ENCODE peak calls at places on chromosomes 16 and 17, in five cellular contexts. D, L, T, H and J are unnamed samples.

GRCh38 chr16:3810818-3811217 is 69.7 kb downstream of the CREBBP start:
- DNase-seq in D (no peak), L (no peak), T (no peak), H (no peak), J (no peak)

GRCh38 chr16:11224096-11224893 is 31.7 kb downstream of the SOCS1 start:
- DNase-seq in D (peak), L (peak), T (no peak), H (peak), J (no peak)

GRCh38 chr17:81241648-81242420 is 2.7 kb downstream of the NDUFAF8 start:
- DNase-seq in D (no peak), L (peak), T (no peak), H (peak), J (peak)

GRCh38 chr16:1788708-1789100 is 4.8 kb downstream of the IGFALS start:
- DNase-seq in D (peak), L (no peak), T (no peak), H (peak), J (no peak)

GRCh38 chr17:57406131-57406980 is 150.0 kb downstream of the MSI2 start:
- DNase-seq in D (no peak), L (peak), T (no peak), H (peak), J (no peak)

GRCh38 chr17:65290041-65290440 is 152.9 kb downstream of the RGS9 start:
- DNase-seq in D (no peak), L (no peak), T (no peak), H (no peak), J (no peak)

GRCh38 chr16:5415123-5415522 is 317.5 kb upstream of the EEF2KMT start:
- DNase-seq in D (no peak), L (no peak), T (peak), H (no peak), J (no peak)

GRCh38 chr17:44977740-44978584 is 9.9 kb upstream of the C1QL1 start:
- DNase-seq in D (no peak), L (no peak), T (no peak), H (no peak), J (no peak)

GRCh38 chr16:28307936-28308335 is 15.6 kb downstream of the SBK1 start:
- DNase-seq in D (no peak), L (no peak), T (no peak), H (no peak), J (no peak)

GRCh38 chr17:57636274-57636673 is 108.8 kb downstream of the CCDC182 start:
- DNase-seq in D (no peak), L (no peak), T (no peak), H (no peak), J (no peak)

GRCh38 chr17:14038206-14038605 is 31.1 kb upstream of the COX10 start:
- DNase-seq in D (no peak), L (no peak), T (no peak), H (no peak), J (no peak)

GRCh38 chr16:24045641-24046040 is 209.9 kb downstream of the PRKCB start:
- DNase-seq in D (no peak), L (peak), T (no peak), H (no peak), J (no peak)

GRCh38 chr16:24610421-24610765 is 71.0 kb downstream of the RBBP6 start:
- DNase-seq in D (no peak), L (no peak), T (no peak), H (no peak), J (no peak)

GRCh38 chr16:86929149-86929871 is 351.0 kb downstream of the FOXL1 start:
- DNase-seq in D (no peak), L (peak), T (no peak), H (peak), J (peak)

GRCh38 chr17:2215616-2216364 is 87.8 kb downstream of the SMG6 start:
- DNase-seq in D (peak), L (peak), T (no peak), H (peak), J (peak)

GRCh38 chr16:789451-789850 is 1.0 kb downstream of the CHTF18 start:
- DNase-seq in D (no peak), L (no peak), T (no peak), H (no peak), J (no peak)

GRCh38 chr17:7060165-7060890 is 16.4 kb upstream of the SLC16A11 start:
- DNase-seq in D (no peak), L (no peak), T (peak), H (no peak), J (peak)

GRCh38 chr17:51270675-51271074 is 10.3 kb downstream of the UTP18 start:
- DNase-seq in D (no peak), L (no peak), T (no peak), H (no peak), J (no peak)

GRCh38 chr17:38511126-38512108 is 83.2 kb downstream of the ARHGAP23 start:
- DNase-seq in D (no peak), L (no peak), T (no peak), H (no peak), J (peak)

GRCh38 chr17:7885357-7886226 is 3.0 kb upstream of the CHD3 start:
- DNase-seq in D (peak), L (peak), T (no peak), H (peak), J (peak)

GRCh38 chr16:72739577-72739976 is 308.4 kb downstream of the ZFHX3 start:
- DNase-seq in D (no peak), L (no peak), T (no peak), H (no peak), J (no peak)

GRCh38 chr16:48172682-48173081 is 16.9 kb upstream of the ABCC12 start:
- DNase-seq in D (no peak), L (no peak), T (no peak), H (no peak), J (no peak)

GRCh38 chr16:16127469-16128116 is 95.7 kb downstream of the ABCC6 start:
- DNase-seq in D (peak), L (peak), T (peak), H (peak), J (peak)

GRCh38 chr17:64982139-64982802 is 63.0 kb upstream of the LRRC37A3 start:
- DNase-seq in D (no peak), L (no peak), T (no peak), H (no peak), J (no peak)

GRCh38 chr16:63981639-63982038 is 1140.2 kb downstream of the CDH11 start:
- DNase-seq in D (no peak), L (no peak), T (no peak), H (no peak), J (no peak)

GRCh38 chr16:27761816-27762215 is 211.9 kb downstream of the KATNIP start:
- DNase-seq in D (no peak), L (no peak), T (no peak), H (no peak), J (no peak)

GRCh38 chr17:7750321-7750821 is 32.8 kb downstream of the DNAH2 start:
- DNase-seq in D (no peak), L (no peak), T (no peak), H (no peak), J (peak)

GRCh38 chr17:49495842-49496182 is 719 bp downstream of the NGFR start:
- DNase-seq in D (no peak), L (no peak), T (no peak), H (no peak), J (no peak)

GRCh38 chr17:48002208-48002919 is 31.5 kb downstream of the CDK5RAP3 start:
- DNase-seq in D (no peak), L (no peak), T (no peak), H (no peak), J (no peak)

GRCh38 chr17:2901582-2901981 is 105.3 kb downstream of the RAP1GAP2 start:
- DNase-seq in D (no peak), L (no peak), T (no peak), H (no peak), J (no peak)

GRCh38 chr17:73824321-73824720 is 180.1 kb upstream of the SDK2 start:
- DNase-seq in D (no peak), L (no peak), T (no peak), H (no peak), J (no peak)

GRCh38 chr16:12754824-12755543 is 48.7 kb downstream of the CPPED1 start:
- DNase-seq in D (no peak), L (no peak), T (no peak), H (no peak), J (no peak)

GRCh38 chr16:52538511-52538910 is 8.4 kb downstream of the TOX3 start:
- DNase-seq in D (no peak), L (no peak), T (no peak), H (no peak), J (no peak)

GRCh38 chr16:88113545-88114045 is 162.4 kb downstream of the BANP start:
- DNase-seq in D (no peak), L (no peak), T (no peak), H (no peak), J (no peak)

GRCh38 chr17:32625971-32626370 is 139.2 kb downstream of the CDK5R1 start:
- DNase-seq in D (no peak), L (no peak), T (no peak), H (no peak), J (no peak)

GRCh38 chr16:14499110-14499509 is 130.9 kb downstream of the PARN start:
- DNase-seq in D (no peak), L (no peak), T (no peak), H (no peak), J (no peak)

GRCh38 chr16:53666816-53667415 is 36.7 kb downstream of the RPGRIP1L start:
- DNase-seq in D (no peak), L (no peak), T (no peak), H (no peak), J (no peak)

GRCh38 chr17:6526362-6527152 is 29.8 kb downstream of the PITPNM3 start:
- DNase-seq in D (peak), L (no peak), T (no peak), H (no peak), J (no peak)

GRCh38 chr17:4500188-4500565 is 1.5 kb downstream of the SPNS2 start:
- DNase-seq in D (no peak), L (no peak), T (no peak), H (no peak), J (no peak)

GRCh38 chr17:4497101-4497824 is 1.4 kb upstream of the SPNS2 start:
- DNase-seq in D (no peak), L (no peak), T (no peak), H (no peak), J (peak)

GRCh38 chr17:4501295-4501949 is 2.7 kb downstream of the SPNS2 start:
- DNase-seq in D (no peak), L (peak), T (no peak), H (no peak), J (peak)

GRCh38 chr17:4499431-4500187 is 928 bp downstream of the SPNS2 start:
- DNase-seq in D (no peak), L (peak), T (no peak), H (no peak), J (no peak)

DNA sequence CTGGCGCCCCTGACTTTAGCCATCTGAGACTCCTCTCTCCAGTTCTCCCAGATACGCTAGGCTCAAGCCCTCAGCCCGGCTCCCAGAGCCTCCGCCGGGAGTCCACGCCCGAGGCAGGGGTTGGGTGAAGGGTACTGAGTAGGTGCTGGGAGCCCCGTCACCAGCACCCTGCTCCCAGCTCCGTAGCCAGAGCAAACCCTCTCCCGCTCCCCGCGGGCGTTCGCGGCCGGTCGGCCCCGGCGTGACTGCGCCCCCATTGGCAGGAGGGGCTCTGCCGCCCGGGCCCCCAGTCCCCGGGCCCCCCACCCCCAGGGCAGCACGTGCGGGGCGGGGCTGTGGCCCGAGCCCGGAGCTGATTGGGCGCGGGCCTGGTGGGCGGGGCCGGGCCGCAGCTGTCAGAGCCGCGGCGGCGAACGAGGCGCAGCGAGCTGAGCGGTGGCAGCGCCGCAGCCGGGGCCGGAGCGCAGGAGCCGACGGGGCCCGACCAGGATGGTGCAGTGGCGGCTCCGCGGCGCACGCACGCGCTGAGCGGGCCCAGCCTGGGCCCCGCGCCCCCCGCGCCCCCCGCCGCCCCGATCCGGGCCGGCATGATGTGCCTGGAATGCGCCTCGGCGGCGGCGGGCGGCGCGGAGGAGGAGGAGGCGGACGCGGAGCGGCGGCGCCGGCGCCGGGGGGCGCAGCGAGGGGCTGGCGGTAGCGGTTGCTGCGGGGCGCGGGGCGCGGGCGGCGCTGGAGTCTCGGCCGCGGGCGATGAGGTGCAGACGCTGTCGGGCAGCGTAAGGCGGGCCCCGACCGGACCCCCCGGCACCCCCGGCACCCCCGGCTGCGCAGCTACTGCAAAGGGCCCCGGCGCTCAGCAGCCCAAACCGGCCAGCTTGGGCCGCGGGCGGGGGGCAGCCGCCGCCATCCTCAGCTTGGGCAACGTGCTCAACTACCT is at the start of gene SPNS2:
- DNase-seq in D (no peak), L (peak), T (no peak), H (no peak), J (peak)
- TF ChIP-seq POLR2A in D (no peak), L (no peak), T (no peak), H (no peak), J (no peak)

DNA sequence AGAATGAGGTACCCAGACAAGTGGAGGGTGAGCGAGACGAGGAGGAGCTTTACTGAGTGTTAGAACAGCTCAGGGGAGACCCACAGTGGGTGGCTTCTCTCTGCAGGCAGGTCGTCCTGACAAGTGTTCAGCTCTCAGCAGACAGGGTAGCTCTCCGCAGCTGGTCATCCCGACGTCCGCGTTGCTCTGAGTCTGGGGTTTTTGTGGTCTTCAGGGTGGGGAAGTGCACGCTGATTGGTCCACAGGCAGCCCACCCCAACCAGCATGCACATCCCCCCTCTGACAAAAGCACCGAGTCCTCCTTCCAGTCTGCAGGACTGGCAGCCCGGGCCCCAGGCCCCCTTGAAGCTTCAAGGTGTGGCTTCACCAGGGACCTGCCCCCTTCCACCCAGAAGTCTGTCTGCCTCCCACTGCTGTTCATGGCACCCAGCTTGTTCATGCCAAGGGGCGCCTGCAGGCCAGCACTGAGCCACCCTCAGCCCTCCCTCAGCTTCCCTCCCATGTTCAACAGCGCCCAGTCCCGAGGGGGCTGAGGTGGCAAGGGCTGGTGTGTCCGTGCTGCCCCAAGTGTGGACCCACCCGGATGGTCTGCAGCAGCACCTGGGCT is 19.9 kb upstream of the WDR45B start:
- DNase-seq in D (no peak), L (no peak), T (no peak), H (no peak), J (no peak)
- TF ChIP-seq POLR2A in D (no peak), L (no peak), T (no peak), H (no peak), J (no peak)

GRCh38 chr17:40344321-40345160 is 20.0 kb downstream of the GJD3 start:
- DNase-seq in D (no peak), L (no peak), T (no peak), H (no peak), J (no peak)

GRCh38 chr17:40346061-40346767 is 18.3 kb downstream of the GJD3 start:
- DNase-seq in D (no peak), L (no peak), T (no peak), H (no peak), J (no peak)

GRCh38 chr17:40343126-40344119 is 21.1 kb downstream of the GJD3 start:
- DNase-seq in D (no peak), L (no peak), T (no peak), H (no peak), J (no peak)

GRCh38 chr17:40346768-40347154 is 17.8 kb downstream of the GJD3 start:
- DNase-seq in D (no peak), L (no peak), T (no peak), H (no peak), J (no peak)

DNA sequence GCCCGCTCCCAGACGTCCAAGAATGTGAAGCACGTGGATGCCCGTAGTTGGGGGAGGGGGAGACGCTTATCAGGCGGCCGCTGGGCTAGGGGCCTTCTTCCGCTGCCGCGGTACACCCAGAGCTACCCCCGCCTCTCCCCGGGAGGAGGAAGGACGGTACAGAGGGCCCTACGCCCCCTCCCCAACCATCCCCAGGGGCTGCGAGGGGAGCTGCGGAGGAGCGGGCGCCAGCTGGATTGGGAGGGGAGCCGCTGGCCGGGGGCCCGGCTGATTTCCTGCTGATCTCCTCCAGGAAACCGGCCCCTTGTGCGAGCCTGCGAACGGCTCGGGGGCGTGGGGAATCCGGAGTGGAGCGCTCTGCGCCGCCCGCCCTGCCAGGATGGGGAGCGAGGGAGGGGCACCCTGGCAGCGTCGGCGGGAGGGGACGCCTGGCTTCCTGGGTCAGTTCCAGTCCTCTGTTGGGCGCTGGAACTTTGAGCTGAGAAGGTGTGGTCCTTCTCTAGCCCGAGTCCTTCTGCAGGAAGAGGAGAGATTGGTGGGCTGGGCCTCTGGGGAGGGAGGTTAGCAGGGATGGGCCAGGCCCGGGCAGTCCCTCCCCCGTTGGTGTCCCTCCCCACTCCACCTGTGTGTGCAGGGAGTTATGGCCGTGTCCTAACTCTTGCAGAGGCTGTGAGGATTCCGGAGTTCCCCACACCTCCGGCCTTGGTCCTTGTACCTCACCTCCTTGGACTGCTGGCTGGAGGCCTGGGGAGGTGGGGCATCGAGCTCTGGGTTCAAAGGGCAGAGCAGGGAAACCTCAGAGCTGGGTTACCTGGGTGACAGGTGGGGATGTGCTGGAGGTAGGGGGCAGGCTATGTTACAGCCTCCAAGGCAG is 19.1 kb downstream of the GJD3 start:
- DNase-seq in D (peak), L (peak), T (no peak), H (peak), J (peak)
- TF ChIP-seq POLR2A in D (peak), L (no peak), T (no peak), H (no peak), J (peak)

GRCh38 chr16:8868272-8869211 is at the start of gene CARHSP1:
- DNase-seq in D (peak), L (peak), T (peak), H (peak), J (peak)
- TF ChIP-seq POLR2A in D (peak), L (peak), T (no peak), H (peak), J (peak)

DNA sequence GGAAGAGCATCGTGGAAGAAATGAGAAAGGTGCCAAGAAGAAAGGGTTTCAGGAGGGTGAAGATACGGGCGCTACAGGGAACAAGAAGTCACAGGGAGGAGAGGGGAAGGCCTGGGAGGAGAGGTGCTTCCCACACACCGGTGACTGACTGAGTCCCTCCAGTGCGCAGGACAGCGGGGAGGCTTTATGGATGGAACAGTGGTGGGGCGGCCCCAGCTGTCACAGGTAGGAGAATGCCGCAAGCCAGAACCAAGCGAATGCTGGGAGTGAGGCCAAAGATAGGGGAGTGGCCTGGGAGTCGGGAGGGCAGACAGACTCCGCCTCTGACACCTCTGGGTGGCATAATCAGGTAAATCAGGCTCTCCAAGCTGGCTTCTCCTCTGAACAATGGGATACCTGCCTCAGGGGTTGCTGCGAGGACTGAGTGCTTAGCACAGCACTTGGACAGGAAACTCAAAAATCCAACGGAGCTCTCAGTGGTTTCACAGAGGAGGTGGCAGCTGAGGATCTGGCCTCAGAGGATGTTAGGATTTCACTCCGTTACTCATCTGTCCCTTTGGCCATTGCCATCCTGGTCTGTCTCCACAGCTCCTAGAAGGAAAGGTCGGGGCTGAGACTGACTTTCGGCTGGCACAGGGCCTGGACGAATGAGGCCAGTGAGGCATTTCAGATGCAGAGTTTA is 760 bp upstream of the CNP start:
- DNase-seq in D (peak), L (peak), T (peak), H (peak), J (no peak)
- TF ChIP-seq POLR2A in D (no peak), L (no peak), T (no peak), H (no peak), J (no peak)

GRCh38 chr17:19377602-19378415 is 489 bp upstream of the MAPK7 start:
- DNase-seq in D (peak), L (peak), T (peak), H (peak), J (peak)
- TF ChIP-seq POLR2A in D (peak), L (peak), T (peak), H (peak), J (peak)